ENCODE peak calls at places on chromosome 4, in four cellular contexts. One of them, this sample, is unnamed.

GRCh38 chr4:27176400-27176799 is 315.8 kb downstream of the STIM2 start:
- DNase-seq in mesenchymal stem cell: peak
- DNase-seq in H9: peak
- DNase-seq in H1: no peak
- DNase-seq in this sample: peak

GRCh38 chr4:6195602-6196319 is 4.6 kb downstream of the JAKMIP1 start:
- DNase-seq in mesenchymal stem cell: no peak
- DNase-seq in H9: no peak
- DNase-seq in H1: no peak
- DNase-seq in this sample: no peak

GRCh38 chr4:84862064-84862463 is 104.4 kb downstream of the WDFY3 start:
- DNase-seq in mesenchymal stem cell: no peak
- DNase-seq in H9: no peak
- DNase-seq in H1: no peak
- DNase-seq in this sample: no peak

GRCh38 chr4:158459085-158459820 is 62.4 kb upstream of the RXFP1 start:
- DNase-seq in mesenchymal stem cell: no peak
- DNase-seq in H9: peak
- DNase-seq in H1: no peak
- DNase-seq in this sample: no peak

GRCh38 chr4:138858419-138858818 is 157.2 kb upstream of the NOCT start:
- DNase-seq in mesenchymal stem cell: no peak
- DNase-seq in H9: no peak
- DNase-seq in H1: no peak
- DNase-seq in this sample: no peak

GRCh38 chr4:34854451-34854850 is 1389.9 kb downstream of the ARAP2 start:
- DNase-seq in mesenchymal stem cell: no peak
- DNase-seq in H9: no peak
- DNase-seq in H1: no peak
- DNase-seq in this sample: no peak

GRCh38 chr4:95643627-95644026 is 94.9 kb upstream of the UNC5C start:
- DNase-seq in mesenchymal stem cell: no peak
- DNase-seq in H9: no peak
- DNase-seq in H1: no peak
- DNase-seq in this sample: no peak

GRCh38 chr4:47213971-47214370 is 182.6 kb downstream of the GABRB1 start:
- DNase-seq in mesenchymal stem cell: peak
- DNase-seq in H9: no peak
- DNase-seq in H1: no peak
- DNase-seq in this sample: no peak

GRCh38 chr4:14669418-14669817 is 332.9 kb upstream of the CPEB2 start:
- DNase-seq in mesenchymal stem cell: no peak
- DNase-seq in H9: no peak
- DNase-seq in H1: no peak
- DNase-seq in this sample: no peak

GRCh38 chr4:7192252-7193039 is at the start of gene SORCS2:
- DNase-seq in mesenchymal stem cell: peak
- DNase-seq in H9: peak
- DNase-seq in H1: no peak
- DNase-seq in this sample: peak

GRCh38 chr4:180827193-180827592 is 1416.0 kb upstream of the TENM3 start:
- DNase-seq in mesenchymal stem cell: peak
- DNase-seq in H9: no peak
- DNase-seq in H1: no peak
- DNase-seq in this sample: no peak

GRCh38 chr4:176927664-176928063 is 134.9 kb upstream of the VEGFC start:
- DNase-seq in mesenchymal stem cell: peak
- DNase-seq in H9: no peak
- DNase-seq in H1: no peak
- DNase-seq in this sample: no peak

GRCh38 chr4:91527056-91527455 is 776.7 kb upstream of the GRID2 start:
- DNase-seq in mesenchymal stem cell: no peak
- DNase-seq in H9: no peak
- DNase-seq in H1: no peak
- DNase-seq in this sample: no peak

GRCh38 chr4:99669084-99669483 is 11.5 kb upstream of the C4orf54 start:
- DNase-seq in mesenchymal stem cell: no peak
- DNase-seq in H9: no peak
- DNase-seq in H1: no peak
- DNase-seq in this sample: no peak

GRCh38 chr4:55458164-55458563 is 62.4 kb downstream of the TMEM165 start:
- DNase-seq in mesenchymal stem cell: no peak
- DNase-seq in H9: no peak
- DNase-seq in H1: no peak
- DNase-seq in this sample: no peak

GRCh38 chr4:184641022-184641421 is 8.2 kb downstream of the CASP3 start:
- DNase-seq in mesenchymal stem cell: no peak
- DNase-seq in H9: no peak
- DNase-seq in H1: no peak
- DNase-seq in this sample: no peak

GRCh38 chr4:70818921-70819320 is 20.8 kb downstream of the GRSF1 start:
- DNase-seq in mesenchymal stem cell: no peak
- DNase-seq in H9: no peak
- DNase-seq in H1: no peak
- DNase-seq in this sample: no peak

GRCh38 chr4:8200302-8200975 is 1.3 kb downstream of the SH3TC1 start:
- DNase-seq in mesenchymal stem cell: peak
- DNase-seq in H9: no peak
- DNase-seq in H1: no peak
- DNase-seq in this sample: no peak
- H2BK12ac ChIP-seq in mesenchymal stem cell: peak
- H2BK12ac ChIP-seq in H9: no peak
- H2BK12ac ChIP-seq in H1: peak
- H2BK12ac ChIP-seq in this sample: no peak

GRCh38 chr4:178196751-178197150 is 754.5 kb upstream of the AGA start:
- DNase-seq in mesenchymal stem cell: no peak
- DNase-seq in H9: no peak
- DNase-seq in H1: no peak
- DNase-seq in this sample: no peak

GRCh38 chr4:178205826-178206225 is 763.6 kb upstream of the AGA start:
- DNase-seq in mesenchymal stem cell: no peak
- DNase-seq in H9: no peak
- DNase-seq in H1: no peak
- DNase-seq in this sample: no peak

GRCh38 chr4:178198691-178199090 is 756.5 kb upstream of the AGA start:
- DNase-seq in mesenchymal stem cell: peak
- DNase-seq in H9: no peak
- DNase-seq in H1: no peak
- DNase-seq in this sample: no peak

DNA sequence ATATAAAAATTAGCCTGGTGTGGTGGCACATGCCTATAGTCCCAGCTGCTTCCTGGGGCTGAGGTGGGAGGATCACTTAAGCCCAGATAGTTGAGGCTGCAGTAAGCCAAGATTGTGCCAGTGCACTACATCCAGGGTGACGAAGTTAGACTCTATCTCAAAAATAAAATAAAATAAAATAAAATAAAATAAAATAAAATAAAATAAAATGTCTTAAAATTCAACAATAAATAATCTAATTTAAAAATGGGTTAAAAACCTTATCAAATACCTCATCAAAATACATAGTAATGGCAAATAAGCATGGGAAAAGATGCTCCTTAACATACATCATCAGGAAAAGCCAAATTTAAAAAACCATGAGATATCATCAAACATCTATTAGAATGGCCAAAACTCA is 760.2 kb upstream of the AGA start:
- DNase-seq in mesenchymal stem cell: no peak
- DNase-seq in H9: no peak
- DNase-seq in H1: no peak
- DNase-seq in this sample: no peak
- H3K4me2 ChIP-seq in mesenchymal stem cell: no peak
- H3K4me2 ChIP-seq in H9: no peak
- H3K4me2 ChIP-seq in H1: no peak
- H3K4me2 ChIP-seq in this sample: no peak

DNA sequence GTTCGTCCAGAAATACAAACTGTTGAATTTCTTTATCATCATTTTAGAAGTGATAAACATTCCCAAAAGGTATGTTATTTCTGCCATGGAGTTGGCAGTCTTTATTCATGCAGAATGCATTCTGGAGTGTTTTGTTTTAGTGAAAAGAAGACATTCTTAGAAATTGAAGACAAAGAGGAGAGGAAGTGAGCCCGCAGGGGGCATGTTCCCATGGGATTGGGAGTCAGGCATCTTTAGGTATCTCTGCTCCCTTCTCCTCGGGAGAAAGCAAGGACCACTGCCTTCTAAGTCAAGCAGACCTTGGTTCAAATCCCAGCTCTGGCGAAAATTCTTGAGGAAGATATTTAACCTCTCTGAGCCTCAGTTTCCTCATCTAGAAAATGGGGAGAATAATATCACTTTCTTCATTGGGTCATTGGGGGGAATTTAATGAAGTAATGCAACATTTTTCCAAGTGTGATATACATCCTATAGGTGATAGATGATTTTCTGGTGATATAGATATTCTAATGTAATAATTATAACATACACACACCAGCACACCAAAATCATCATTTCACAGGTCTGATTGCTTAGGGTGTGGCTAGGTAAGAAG is 26.5 kb upstream of the CHRNA9 start:
- DNase-seq in mesenchymal stem cell: no peak
- DNase-seq in H9: peak
- DNase-seq in H1: no peak
- DNase-seq in this sample: no peak
- H2BK15ac ChIP-seq in mesenchymal stem cell: no peak
- H2BK15ac ChIP-seq in H9: no peak
- H2BK15ac ChIP-seq in H1: no peak
- H2BK15ac ChIP-seq in this sample: no peak

GRCh38 chr4:142408003-142408441 is 438.1 kb downstream of the INPP4B start:
- DNase-seq in mesenchymal stem cell: no peak
- DNase-seq in H9: no peak
- DNase-seq in H1: no peak
- DNase-seq in this sample: no peak

GRCh38 chr4:142406917-142407501 is 439.1 kb downstream of the INPP4B start:
- DNase-seq in mesenchymal stem cell: no peak
- DNase-seq in H9: no peak
- DNase-seq in H1: no peak
- DNase-seq in this sample: no peak

GRCh38 chr4:142406051-142406549 is 440.0 kb downstream of the INPP4B start:
- DNase-seq in mesenchymal stem cell: no peak
- DNase-seq in H9: peak
- DNase-seq in H1: no peak
- DNase-seq in this sample: no peak

GRCh38 chr4:142405021-142405991 is 440.8 kb downstream of the INPP4B start:
- DNase-seq in mesenchymal stem cell: peak
- DNase-seq in H9: peak
- DNase-seq in H1: no peak
- DNase-seq in this sample: peak

GRCh38 chr4:142407569-142407968 is 438.5 kb downstream of the INPP4B start:
- DNase-seq in mesenchymal stem cell: no peak
- DNase-seq in H9: no peak
- DNase-seq in H1: no peak
- DNase-seq in this sample: no peak
- H2BK12ac ChIP-seq in mesenchymal stem cell: no peak
- H2BK12ac ChIP-seq in H9: no peak
- H2BK12ac ChIP-seq in H1: no peak
- H2BK12ac ChIP-seq in this sample: no peak

GRCh38 chr4:103415801-103416200 is 217.7 kb upstream of the CENPE start:
- DNase-seq in mesenchymal stem cell: no peak
- DNase-seq in H9: no peak
- DNase-seq in H1: no peak
- DNase-seq in this sample: no peak
- H3K4me2 ChIP-seq in mesenchymal stem cell: no peak
- H3K4me2 ChIP-seq in H9: no peak
- H3K4me2 ChIP-seq in H1: no peak
- H3K4me2 ChIP-seq in this sample: no peak

GRCh38 chr4:102808009-102808408 is 19.3 kb downstream of the UBE2D3 start:
- DNase-seq in mesenchymal stem cell: no peak
- DNase-seq in H9: no peak
- DNase-seq in H1: no peak
- DNase-seq in this sample: no peak
- H2BK15ac ChIP-seq in mesenchymal stem cell: no peak
- H2BK15ac ChIP-seq in H9: no peak
- H2BK15ac ChIP-seq in H1: no peak
- H2BK15ac ChIP-seq in this sample: no peak